ENCODE peak calls at places on chromosomes 4 and X, in six cellular contexts. W, H, M, G, A and F are unnamed samples.

GRCh38 chr4:5378002-5378401 is 326.7 kb downstream of the STK32B start:
- DNase-seq in M (peak), W (no peak), G (peak), A (no peak), H (peak), F (no peak)

GRCh38 chr4:67436742-67437141 is 108.6 kb downstream of the CENPC start:
- DNase-seq in H (peak), A (no peak), G (no peak), M (no peak), W (no peak), F (peak)

GRCh38 chr4:7353046-7353790 is 81.5 kb downstream of the PSAPL1 start:
- DNase-seq in G (no peak), H (no peak), M (no peak), A (no peak), W (no peak), F (no peak)

GRCh38 chr4:188841523-188841922 is 702.3 kb downstream of the TRIML1 start:
- DNase-seq in A (no peak), M (no peak), G (no peak), W (no peak), H (no peak), F (no peak)

GRCh38 chr4:142909908-142910307 is 63.8 kb upstream of the INPP4B start:
- DNase-seq in G (no peak), A (no peak), H (no peak), W (no peak), M (no peak), F (no peak)

GRCh38 chr4:78644744-78645330 is 93.3 kb downstream of the ANXA3 start:
- DNase-seq in G (peak), H (peak), M (peak), A (no peak), W (no peak), F (peak)

GRCh38 chr4:124152130-124152529 is 560.4 kb downstream of the ANKRD50 start:
- DNase-seq in W (no peak), H (no peak), A (no peak), G (no peak), M (no peak), F (no peak)

GRCh38 chr4:16439003-16439402 is 212.7 kb upstream of the TAPT1 start:
- DNase-seq in W (no peak), G (no peak), M (no peak), H (peak), A (no peak), F (peak)

GRCh38 chr4:2761035-2761923 is 5.1 kb upstream of the TNIP2 start:
- DNase-seq in H (peak), M (no peak), G (no peak), A (no peak), W (no peak), F (no peak)

GRCh38 chrX:129726307-129727111 is 12.3 kb upstream of the XPNPEP2 start:
- DNase-seq in A (peak), G (peak), M (peak), W (no peak), H (peak), F (peak)

GRCh38 chr4:52059372-52059771 is 8.3 kb downstream of the SPATA18 start:
- DNase-seq in H (peak), G (no peak), A (no peak), W (no peak), M (no peak), F (peak)

GRCh38 chr4:166012129-166013078 is 139.4 kb downstream of the TLL1 start:
- DNase-seq in W (no peak), A (no peak), G (no peak), M (no peak), H (peak), F (peak)

GRCh38 chr4:55547918-55548317 is 1.2 kb upstream of the CLOCK start:
- DNase-seq in W (no peak), A (no peak), H (no peak), G (no peak), M (no peak), F (no peak)

GRCh38 chr4:68905598-68906237 is 45.9 kb downstream of the UGT2A3 start:
- DNase-seq in H (peak), W (no peak), M (no peak), G (peak), A (no peak), F (peak)

GRCh38 chr4:121951570-121952110 is at the start of gene TRPC3:
- DNase-seq in A (no peak), G (peak), W (peak), M (peak), H (no peak), F (no peak)

GRCh38 chr4:1206299-1207156 is 34.1 kb upstream of the SPON2 start:
- DNase-seq in M (no peak), W (no peak), H (no peak), G (no peak), A (no peak), F (no peak)

GRCh38 chr4:188596027-188596426 is 456.8 kb downstream of the TRIML1 start:
- DNase-seq in H (no peak), A (no peak), G (no peak), W (no peak), M (no peak), F (no peak)

GRCh38 chr4:151933122-151933827 is 172.5 kb upstream of the GATB start:
- DNase-seq in H (no peak), M (no peak), G (no peak), W (no peak), A (no peak), F (peak)

GRCh38 chr4:94357624-94358023 is 15.0 kb upstream of the HPGDS start:
- DNase-seq in H (peak), A (no peak), M (no peak), G (no peak), W (no peak), F (peak)

GRCh38 chr4:42104521-42104920 is 47.9 kb downstream of the BEND4 start:
- DNase-seq in W (no peak), M (no peak), H (peak), A (no peak), G (no peak), F (peak)

GRCh38 chrX:40108084-40108958 is 10.6 kb upstream of the BCOR start:
- DNase-seq in M (peak), H (peak), W (peak), A (peak), G (peak), F (peak)

GRCh38 chr4:6134612-6135220 is 65.6 kb downstream of the JAKMIP1 start:
- DNase-seq in M (no peak), G (no peak), W (no peak), H (peak), A (no peak), F (no peak)

GRCh38 chrX:49310371-49310770 is 6.9 kb downstream of the GAGE10 start:
- DNase-seq in M (no peak), G (no peak), W (no peak), H (no peak), A (no peak), F (no peak)

GRCh38 chr4:153000068-153000420 is 63.9 kb downstream of the FHDC1 start:
- DNase-seq in H (no peak), A (no peak), G (no peak), W (no peak), M (no peak), F (no peak)

GRCh38 chrX:136268051-136269048 is 17.1 kb upstream of the MAP7D3 start:
- DNase-seq in M (peak), H (peak), G (no peak), A (no peak), W (no peak), F (peak)

GRCh38 chrX:110003167-110004156 is 548 bp downstream of the TMEM164 start:
- DNase-seq in W (no peak), M (no peak), H (no peak), A (no peak), G (no peak), F (peak)

GRCh38 chr4:88613417-88613875 is 21.2 kb downstream of the HERC3 start:
- DNase-seq in M (peak), G (peak), H (no peak), A (no peak), W (no peak), F (no peak)

GRCh38 chrX:21479695-21480280 is 105.6 kb downstream of the CNKSR2 start:
- DNase-seq in M (peak), H (peak), W (no peak), G (peak), A (no peak), F (peak)

GRCh38 chr4:57199267-57199666 is 89.1 kb upstream of the IGFBP7 start:
- DNase-seq in M (no peak), H (no peak), W (no peak), G (no peak), A (no peak), F (no peak)